ENCODE peak calls at places on chromosomes 5 and 9, in six cellular contexts. V is SHP77; M is stimulated activated CD4-positive, alpha-beta T cell treated with anti-CD3 and anti-CD28 coated beads, Interleukin-15, amount 100 ng/mL, for 24 hours; A is GM10248; R is activated CD4-positive, alpha-beta T cell treated with anti-CD3 and anti-CD28 coated beads for 48 hours; H is CD4-positive, CD25-positive, alpha-beta regulatory T cell. D is an unnamed sample.

GRCh38 chr5:39411051-39411450 is 13.7 kb downstream of the DAB2 start:
- DNase-seq in V (no peak), M (no peak), A (no peak), R (no peak), H (no peak), D (no peak)

GRCh38 chr9:98750396-98751060 is 41.8 kb upstream of the GABBR2 start:
- DNase-seq in V (no peak), M (no peak), A (no peak), R (no peak), H (no peak), D (no peak)

GRCh38 chr5:161847447-161847846 is 473 bp upstream of the GABRA1 start:
- DNase-seq in V (no peak), M (no peak), A (no peak), R (no peak), H (no peak), D (no peak)

GRCh38 chr9:13264788-13265187 is 14.7 kb downstream of the MPDZ start:
- DNase-seq in V (no peak), M (no peak), A (no peak), R (no peak), H (no peak), D (no peak)

GRCh38 chr5:109186759-109187158 is 223.0 kb downstream of the PJA2 start:
- DNase-seq in V (no peak), M (no peak), A (no peak), R (no peak), H (no peak), D (no peak)

GRCh38 chr9:132985489-132985888 is 7.0 kb downstream of the GFI1B start:
- DNase-seq in V (no peak), M (no peak), A (no peak), R (no peak), H (no peak), D (no peak)

GRCh38 chr9:112203536-112203935 is 28.4 kb upstream of the SUSD1 start:
- DNase-seq in V (no peak), M (no peak), A (no peak), R (no peak), H (no peak), D (no peak)

GRCh38 chr5:58348996-58349728 is 110.7 kb downstream of the PLK2 start:
- DNase-seq in V (no peak), M (no peak), A (no peak), R (no peak), H (no peak), D (no peak)

GRCh38 chr5:66743344-66743743 is 147.2 kb downstream of the MAST4 start:
- DNase-seq in V (no peak), M (no peak), A (no peak), R (no peak), H (no peak), D (no peak)

GRCh38 chr9:8395022-8395421 is 595.4 kb upstream of the DMAC1 start:
- DNase-seq in V (no peak), M (no peak), A (no peak), R (no peak), H (no peak), D (no peak)

GRCh38 chr9:1025131-1025530 is 25.0 kb upstream of the DMRT2 start:
- DNase-seq in V (no peak), M (no peak), A (no peak), R (no peak), H (no peak), D (no peak)

GRCh38 chr9:136127313-136127712 is 8.6 kb upstream of the TMEM250 start:
- DNase-seq in V (no peak), M (no peak), A (no peak), R (no peak), H (no peak), D (no peak)

GRCh38 chr5:72702881-72703434 is 113.5 kb upstream of the TNPO1 start:
- DNase-seq in V (no peak), M (no peak), A (no peak), R (no peak), H (no peak), D (no peak)

GRCh38 chr5:17411436-17411835 is 86.6 kb upstream of the TAF11L2 start:
- DNase-seq in V (no peak), M (no peak), A (no peak), R (no peak), H (no peak), D (no peak)

GRCh38 chr9:137913132-137913531 is 35.5 kb downstream of the CACNA1B start:
- DNase-seq in V (no peak), M (no peak), A (no peak), R (no peak), H (no peak), D (no peak)

GRCh38 chr9:81771606-81772005 is 82.3 kb upstream of the TLE1 start:
- DNase-seq in V (no peak), M (no peak), A (no peak), R (no peak), H (no peak), D (no peak)

GRCh38 chr9:14098102-14098501 is 215.8 kb downstream of the NFIB start:
- DNase-seq in V (no peak), M (no peak), A (no peak), R (no peak), H (no peak), D (no peak)

GRCh38 chr5:127447822-127448221 is 69.6 kb upstream of the PRRC1 start:
- DNase-seq in V (no peak), M (no peak), A (no peak), R (no peak), H (no peak), D (no peak)

GRCh38 chr5:171907731-171908343 is 98.6 kb downstream of the FBXW11 start:
- DNase-seq in V (peak), M (peak), A (peak), R (peak), H (peak), D (peak)

GRCh38 chr5:107402881-107403280 is 267.9 kb downstream of the EFNA5 start:
- DNase-seq in V (peak), M (no peak), A (no peak), R (no peak), H (no peak), D (no peak)

GRCh38 chr5:19940192-19940591 is 47.8 kb downstream of the CDH18 start:
- DNase-seq in V (no peak), M (no peak), A (no peak), R (no peak), H (no peak), D (no peak)

GRCh38 chr5:84480873-84481637 is 96.4 kb upstream of the EDIL3 start:
- DNase-seq in V (no peak), M (no peak), A (no peak), R (no peak), H (no peak), D (no peak)

GRCh38 chr9:129028192-129028966 is at the start of gene SH3GLB2:
- DNase-seq in V (peak), M (peak), A (peak), R (peak), H (peak), D (peak)

GRCh38 chr9:98344581-98344980 is 89.1 kb upstream of the TBC1D2 start:
- DNase-seq in V (no peak), M (no peak), A (no peak), R (no peak), H (no peak), D (no peak)

GRCh38 chr9:36484124-36484523 is 84.1 kb upstream of the RNF38 start:
- DNase-seq in V (no peak), M (no peak), A (no peak), R (no peak), H (no peak), D (no peak)